ENCODE peak calls at places on chromosomes 13 and 19, in eight cellular contexts. B, T, Q, I, E, V, P and Y are unnamed samples.

GRCh38 chr19:35444735-35445134 is 3.3 kb upstream of the FFAR2 start:
- DNase-seq in Q (no peak), I (no peak), T (no peak), E (no peak), B (no peak), V (no peak), P (no peak), Y (no peak)

GRCh38 chr13:97191615-97192014 is 30.5 kb upstream of the MBNL2 start:
- DNase-seq in V (no peak), P (no peak), E (no peak), Q (no peak), B (no peak), T (no peak), I (no peak), Y (no peak)

GRCh38 chr13:99237981-99238662 is 20.1 kb downstream of the GPR18 start:
- DNase-seq in P (no peak), Q (no peak), E (no peak), I (no peak), B (no peak), T (no peak), V (no peak), Y (no peak)

GRCh38 chr13:26881154-26881553 is 120.6 kb upstream of the GPR12 start:
- DNase-seq in T (no peak), V (no peak), Q (no peak), E (no peak), P (no peak), B (no peak), I (no peak), Y (no peak)

GRCh38 chr19:10270180-10270615 is 722 bp upstream of the ICAM1 start:
- DNase-seq in P (no peak), B (peak), Q (no peak), V (no peak), T (peak), E (no peak), I (no peak), Y (no peak)

GRCh38 chr19:2154587-2155075 is 3.3 kb upstream of the AP3D1 start:
- DNase-seq in P (no peak), E (no peak), I (no peak), V (no peak), Q (no peak), B (no peak), T (no peak), Y (no peak)

GRCh38 chr13:68984688-68985319 is 1122.8 kb upstream of the ATXN8OS start:
- DNase-seq in T (no peak), B (peak), V (no peak), E (no peak), P (no peak), Q (no peak), I (no peak), Y (no peak)

GRCh38 chr19:49614096-49614857 is 23.3 kb downstream of the PRR12 start:
- DNase-seq in T (no peak), B (no peak), P (peak), E (no peak), V (no peak), Q (no peak), I (peak), Y (no peak)

GRCh38 chr13:100089633-100090032 is 740 bp downstream of the PCCA start:
- DNase-seq in Q (no peak), V (no peak), I (peak), P (no peak), E (no peak), B (no peak), T (no peak), Y (no peak)

GRCh38 chr13:31970237-31970930 is 61.2 kb upstream of the FRY start:
- DNase-seq in T (no peak), V (no peak), P (no peak), E (no peak), Q (no peak), I (no peak), B (no peak), Y (no peak)

GRCh38 chr13:93326427-93326826 is 99.8 kb downstream of the GPC6 start:
- DNase-seq in I (no peak), V (no peak), E (no peak), B (no peak), P (no peak), T (no peak), Q (no peak), Y (no peak)

GRCh38 chr13:79480954-79481684 is at the start of gene NDFIP2:
- DNase-seq in P (peak), Q (peak), I (peak), V (peak), T (peak), B (peak), E (peak), Y (no peak)

GRCh38 chr13:26324867-26325266 is 70.9 kb downstream of the CDK8 start:
- DNase-seq in T (no peak), I (peak), B (no peak), Q (no peak), P (no peak), V (no peak), E (no peak), Y (no peak)

GRCh38 chr19:48835734-48836088 is 580 bp downstream of the HSD17B14 start:
- DNase-seq in I (peak), B (peak), E (peak), T (peak), Q (peak), V (peak), P (peak), Y (peak)

GRCh38 chr13:34013061-34013460 is 195.1 kb downstream of the RFC3 start:
- DNase-seq in P (no peak), I (no peak), V (no peak), B (no peak), T (no peak), E (no peak), Q (no peak), Y (no peak)

GRCh38 chr13:48539550-48539949 is 6.7 kb upstream of the RCBTB2 start:
- DNase-seq in T (no peak), P (no peak), E (no peak), I (no peak), V (no peak), B (no peak), Q (no peak), Y (no peak)

GRCh38 chr19:55620410-55620809 is 4.0 kb downstream of the ZNF784 start:
- DNase-seq in P (no peak), Q (no peak), V (no peak), B (no peak), I (no peak), E (no peak), T (no peak), Y (no peak)

GRCh38 chr19:42816901-42817300 is 51.4 kb upstream of the PSG8 start:
- DNase-seq in Q (no peak), I (no peak), T (no peak), B (no peak), E (no peak), P (no peak), V (no peak), Y (no peak)

GRCh38 chr13:43128504-43128929 is 105.1 kb downstream of the DNAJC15 start:
- DNase-seq in B (no peak), T (no peak), Q (no peak), P (no peak), V (no peak), E (no peak), I (no peak), Y (no peak)

GRCh38 chr13:99967498-99967883 is 4.1 kb downstream of the ZIC5 start:
- DNase-seq in Q (no peak), I (no peak), E (no peak), P (no peak), V (no peak), T (no peak), B (no peak), Y (no peak)

GRCh38 chr13:97116754-97117153 is 105.4 kb upstream of the MBNL2 start:
- DNase-seq in I (peak), B (no peak), T (peak), Q (no peak), P (no peak), V (no peak), E (no peak), Y (no peak)

GRCh38 chr13:97333983-97334382 is 100.0 kb upstream of the RAP2A start:
- DNase-seq in Q (no peak), T (no peak), B (no peak), I (peak), E (no peak), V (no peak), P (no peak), Y (no peak)

GRCh38 chr19:7868671-7869452 is 5.3 kb downstream of the PRR36 start:
- DNase-seq in V (peak), I (peak), Q (peak), E (peak), B (peak), T (peak), P (peak), Y (no peak)

GRCh38 chr13:64186503-64186902 is 2770.9 kb upstream of the PCDH20 start:
- DNase-seq in P (no peak), Q (no peak), T (no peak), E (no peak), B (no peak), I (no peak), V (no peak), Y (no peak)

GRCh38 chr19:19554074-19555023 is 16.3 kb downstream of the CILP2 start:
- DNase-seq in B (peak), T (peak), E (no peak), I (no peak), P (no peak), V (no peak), Q (no peak), Y (no peak)

GRCh38 chr13:36192166-36192565 is 22.2 kb downstream of the SOHLH2 start:
- DNase-seq in Q (no peak), E (no peak), I (no peak), V (no peak), B (no peak), P (no peak), T (peak), Y (no peak)

GRCh38 chr19:45152504-45153338 is 8.1 kb downstream of the NKPD1 start:
- DNase-seq in Q (no peak), B (no peak), E (no peak), T (peak), V (no peak), I (peak), P (no peak), Y (no peak)

GRCh38 chr19:42293539-42293938 is 8.4 kb upstream of the PRR19 start:
- DNase-seq in T (peak), V (no peak), B (no peak), P (no peak), Q (no peak), I (no peak), E (no peak), Y (no peak)

GRCh38 chr13:24254151-24254810 is 55.1 kb upstream of the C1QTNF9 start:
- DNase-seq in B (no peak), P (no peak), E (no peak), V (no peak), I (no peak), Q (no peak), T (no peak), Y (no peak)

GRCh38 chr13:98454389-98454881 is 122.5 kb downstream of the STK24 start:
- DNase-seq in I (peak), E (no peak), T (no peak), V (no peak), Q (no peak), P (peak), B (no peak), Y (no peak)

GRCh38 chr19:33444238-33444992 is 70.9 kb downstream of the CEBPG start:
- DNase-seq in T (no peak), B (no peak), E (no peak), I (no peak), P (no peak), Q (no peak), V (no peak), Y (no peak)

GRCh38 chr13:29428310-29428991 is 167.0 kb downstream of the SLC7A1 start:
- DNase-seq in B (no peak), E (peak), P (no peak), Q (peak), V (no peak), I (no peak), T (peak), Y (no peak)

GRCh38 chr13:80802946-80803345 is 462.0 kb upstream of the SPRY2 start:
- DNase-seq in V (no peak), I (no peak), E (no peak), Q (no peak), B (no peak), T (peak), P (no peak), Y (no peak)

GRCh38 chr13:27192896-27193295 is 21.3 kb upstream of the USP12 start:
- DNase-seq in E (no peak), B (no peak), V (no peak), T (no peak), Q (no peak), I (no peak), P (no peak), Y (no peak)

GRCh38 chr19:31349160-31349881 is at the start of gene TSHZ3:
- DNase-seq in V (no peak), P (no peak), I (peak), T (peak), E (no peak), Q (no peak), B (peak), Y (no peak)

GRCh38 chr19:35454663-35455062 is 6.6 kb downstream of the FFAR2 start:
- DNase-seq in V (no peak), B (no peak), I (no peak), E (no peak), P (no peak), T (no peak), Q (no peak), Y (no peak)

GRCh38 chr19:7977021-7977722 is 28.3 kb downstream of the ELAVL1 start:
- DNase-seq in B (no peak), P (no peak), I (no peak), Q (no peak), T (no peak), E (no peak), V (no peak), Y (no peak)

GRCh38 chr19:977058-977464 is 7.1 kb upstream of the WDR18 start:
- DNase-seq in V (no peak), Q (no peak), B (no peak), P (no peak), E (no peak), I (no peak), T (no peak), Y (no peak)

DNA sequence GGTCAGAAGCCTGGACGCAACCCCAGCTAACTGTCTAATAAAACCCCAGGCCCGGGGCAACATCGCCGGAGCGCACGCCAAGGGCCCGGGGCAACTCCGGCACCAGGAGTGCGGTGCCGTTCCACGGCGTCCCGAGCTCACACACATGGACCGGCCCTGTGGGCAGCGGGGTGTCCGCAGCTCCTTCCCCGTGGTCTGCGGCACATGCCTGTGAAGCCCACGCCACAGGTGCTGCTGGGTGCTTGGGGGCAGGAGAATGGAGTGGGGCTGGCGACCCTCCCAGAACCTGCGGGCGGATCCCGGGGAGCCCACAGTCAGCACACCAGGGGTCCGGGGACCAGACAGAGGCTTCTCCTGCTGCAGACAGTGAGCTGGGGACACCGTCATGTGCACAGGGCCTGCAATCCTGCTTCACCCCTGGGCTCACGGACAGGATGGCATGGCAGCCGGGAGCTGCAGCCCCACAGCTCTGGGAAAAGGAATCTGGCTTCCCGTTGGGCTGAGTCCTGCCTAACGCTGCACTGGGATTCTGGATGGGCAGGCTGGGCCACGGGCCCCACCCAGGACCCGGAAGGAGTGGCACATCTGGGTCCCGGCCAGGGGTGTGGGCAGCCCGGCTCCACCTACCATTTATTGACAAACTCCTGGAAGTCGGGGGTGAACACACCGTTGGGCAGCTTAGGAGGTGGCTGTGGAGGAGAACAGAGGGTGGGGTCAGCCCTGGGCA is 28.2 kb upstream of the ZBTB7A start:
- DNase-seq in V (no peak), E (no peak), Q (no peak), T (no peak), B (no peak), I (no peak), P (no peak), Y (no peak)
- TF ChIP-seq POLR2AphosphoS5 in V (no peak), E (no peak), Q (no peak), T (no peak), B (no peak), I (no peak), P (no peak), Y (no peak)

GRCh38 chr19:15649526-15649925 is 8.8 kb downstream of the CYP4F3 start:
- DNase-seq in V (no peak), T (no peak), P (no peak), B (no peak), I (no peak), Q (no peak), E (no peak), Y (no peak)
- TF ChIP-seq EZH2 in V (no peak), T (no peak), P (no peak), B (no peak), I (no peak), Q (no peak), E (no peak), Y (no peak)

GRCh38 chr13:72842991-72843390 is 61.1 kb downstream of the PIBF1 start:
- DNase-seq in E (no peak), T (no peak), I (no peak), B (no peak), Q (no peak), P (no peak), V (no peak), Y (no peak)

DNA sequence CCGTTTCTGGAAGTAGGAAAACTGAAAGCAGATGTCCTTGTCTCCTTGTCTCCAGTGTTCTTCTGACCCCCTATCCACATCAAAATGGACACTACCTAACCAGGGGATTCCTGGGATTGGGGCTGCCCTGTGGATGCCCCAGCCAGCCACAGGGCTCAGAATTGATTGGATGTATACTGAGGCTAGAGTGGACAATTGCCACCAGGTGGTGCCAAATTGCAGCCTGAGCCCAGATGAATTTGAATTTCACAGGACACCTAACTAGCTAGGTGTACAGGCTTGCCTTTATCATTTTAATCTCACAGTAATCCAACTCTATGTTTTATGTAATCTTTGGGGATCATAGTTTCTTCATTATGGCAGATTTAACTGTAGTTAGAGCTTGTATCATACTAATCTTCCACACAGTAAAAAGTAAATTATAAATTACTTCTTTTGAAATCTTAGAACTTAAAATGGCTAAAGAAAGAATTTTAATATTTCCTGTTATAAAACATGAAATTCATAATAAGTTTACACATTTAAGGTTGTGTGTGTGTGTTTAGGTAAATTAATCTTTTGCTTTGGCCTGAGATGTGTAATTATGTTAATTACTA is 58.0 kb downstream of the PIBF1 start:
- DNase-seq in E (no peak), V (peak), B (peak), I (peak), Q (peak), T (peak), P (peak), Y (no peak)
- TF ChIP-seq POLR2AphosphoS5 in E (no peak), V (no peak), B (no peak), I (no peak), Q (no peak), T (no peak), P (no peak), Y (no peak)

GRCh38 chr19:53960187-53960586 is 2.5 kb upstream of the CACNG8 start:
- DNase-seq in I (no peak), Q (no peak), E (no peak), V (no peak), P (no peak), B (no peak), T (peak), Y (no peak)
- TF ChIP-seq EZH2 in I (peak), Q (no peak), E (no peak), V (no peak), P (no peak), B (no peak), T (no peak), Y (no peak)